ENCODE peak calls at places on chromosomes 6 and 20, in ten cellular contexts. M, G, B, A, V, S, X, W, Q and U are unnamed samples. For H3K9me3, the result is how much of the 10 kb centered on the place peaks cover.

GRCh38 chr20:7375905-7376304 is 564.4 kb downstream of the HAO1 start:
- DNase-seq in B (no peak), S (peak), V (no peak), A (no peak), G (peak), X (peak), Q (no peak), W (no peak), M (no peak), U (no peak)

GRCh38 chr6:125835221-125835744 is 44.5 kb downstream of the NCOA7 start:
- DNase-seq in G (peak), B (no peak), V (no peak), X (no peak), A (no peak), M (no peak), W (no peak), S (peak), Q (peak), U (no peak)

GRCh38 chr6:51584163-51584562 is 503.2 kb downstream of the PKHD1 start:
- DNase-seq in X (no peak), S (no peak), M (no peak), W (no peak), Q (no peak), B (no peak), G (no peak), V (no peak), A (no peak), U (no peak)

GRCh38 chr6:148583631-148584030 is 163.2 kb upstream of the UST start:
- DNase-seq in V (no peak), Q (no peak), W (no peak), B (no peak), X (no peak), G (no peak), M (no peak), A (no peak), S (no peak), U (no peak)

GRCh38 chr20:8693709-8694108 is 375.2 kb upstream of the PLCB4 start:
- DNase-seq in G (peak), B (no peak), V (no peak), W (no peak), Q (no peak), S (peak), M (no peak), A (no peak), X (no peak), U (no peak)

GRCh38 chr20:52219441-52219840 is 27.9 kb upstream of the ZFP64 start:
- DNase-seq in A (no peak), B (no peak), M (no peak), G (no peak), Q (no peak), X (no peak), S (peak), V (no peak), W (no peak), U (no peak)

GRCh38 chr6:85644374-85644762 is 1.7 kb upstream of the SYNCRIP start:
- DNase-seq in W (no peak), A (no peak), B (no peak), X (no peak), Q (no peak), V (no peak), M (no peak), G (no peak), S (peak), U (no peak)

GRCh38 chr20:6231551-6231950 is 108.7 kb upstream of the FERMT1 start:
- DNase-seq in M (no peak), X (no peak), Q (no peak), W (no peak), A (no peak), V (no peak), S (peak), G (peak), B (no peak), U (no peak)

GRCh38 chr20:41018153-41018552 is 10.5 kb upstream of the TOP1 start:
- DNase-seq in B (no peak), X (no peak), G (no peak), M (no peak), Q (no peak), V (no peak), S (peak), W (no peak), A (no peak), U (no peak)

GRCh38 chr6:57267586-57268293 is 45.6 kb upstream of the RAB23 start:
- DNase-seq in Q (peak), A (no peak), B (peak), G (peak), M (peak), X (peak), W (no peak), V (peak), S (peak), U (peak)

GRCh38 chr6:135506270-135506997 is 8.9 kb upstream of the AHI1 start:
- DNase-seq in M (no peak), G (peak), W (no peak), X (peak), Q (no peak), S (peak), A (no peak), V (peak), B (no peak), U (no peak)

GRCh38 chr20:44832724-44833123 is 22.4 kb upstream of the RIMS4 start:
- DNase-seq in Q (no peak), A (no peak), V (no peak), S (no peak), G (no peak), B (no peak), X (no peak), W (no peak), M (no peak), U (no peak)

GRCh38 chr6:44064089-44064947 is 62.9 kb downstream of the MRPL14 start:
- DNase-seq in G (peak), V (no peak), S (peak), A (peak), Q (no peak), X (no peak), W (no peak), M (peak), B (peak), U (no peak)

GRCh38 chr6:55528624-55529023 is 50.4 kb downstream of the HMGCLL1 start:
- DNase-seq in S (peak), W (no peak), X (no peak), V (no peak), G (peak), M (no peak), B (no peak), Q (no peak), A (no peak), U (no peak)

GRCh38 chr20:16518068-16518783 is 55.0 kb downstream of the KIF16B start:
- DNase-seq in W (peak), G (peak), A (no peak), X (peak), S (peak), Q (no peak), M (peak), B (no peak), V (peak), U (no peak)

GRCh38 chr6:134630468-134631180 is 312.7 kb upstream of the SGK1 start:
- DNase-seq in W (peak), B (no peak), X (no peak), A (no peak), S (no peak), Q (no peak), M (peak), V (peak), G (no peak), U (no peak)

GRCh38 chr6:43262000-43262779 is 18.9 kb downstream of the TTBK1 start:
- DNase-seq in Q (no peak), V (no peak), B (no peak), W (peak), M (no peak), A (no peak), G (no peak), X (no peak), S (no peak), U (no peak)

GRCh38 chr6:19662911-19663310 is 174.3 kb upstream of the ID4 start:
- DNase-seq in X (no peak), S (no peak), B (no peak), A (no peak), Q (no peak), W (no peak), V (no peak), G (no peak), M (no peak), U (no peak)

GRCh38 chr20:23186808-23187207 is 100.7 kb upstream of the CD93 start:
- DNase-seq in G (no peak), M (no peak), V (no peak), W (no peak), A (no peak), S (no peak), B (no peak), X (no peak), Q (no peak), U (no peak)

GRCh38 chr20:8432435-8433148 is 300.5 kb downstream of the PLCB1 start:
- DNase-seq in X (peak), W (no peak), Q (no peak), G (no peak), V (peak), B (no peak), A (no peak), M (no peak), S (no peak), U (no peak)

GRCh38 chr20:35870541-35871307 is 83.6 kb downstream of the SCAND1 start:
- DNase-seq in M (no peak), Q (no peak), S (no peak), X (no peak), W (no peak), A (no peak), B (no peak), G (no peak), V (no peak), U (no peak)

GRCh38 chr6:49933526-49933925 is 30.4 kb downstream of the DEFB114 start:
- DNase-seq in S (no peak), M (no peak), X (no peak), B (no peak), A (peak), W (no peak), V (no peak), Q (no peak), G (no peak), U (no peak)

GRCh38 chr20:64119681-64120341 is 12.4 kb upstream of the NPBWR2 start:
- DNase-seq in G (peak), V (peak), Q (peak), W (no peak), M (no peak), A (peak), X (no peak), B (no peak), S (no peak), U (no peak)

GRCh38 chr6:157323114-157323923 is at the start of gene TMEM242:
- DNase-seq in B (peak), M (peak), A (peak), Q (peak), S (peak), V (peak), X (peak), G (peak), W (peak), U (peak)
- TF ChIP-seq CTCF in B (peak), M (peak), A (peak), Q (peak), S (no peak), V (no peak), X (peak), G (peak), W (peak), U (peak)

DNA sequence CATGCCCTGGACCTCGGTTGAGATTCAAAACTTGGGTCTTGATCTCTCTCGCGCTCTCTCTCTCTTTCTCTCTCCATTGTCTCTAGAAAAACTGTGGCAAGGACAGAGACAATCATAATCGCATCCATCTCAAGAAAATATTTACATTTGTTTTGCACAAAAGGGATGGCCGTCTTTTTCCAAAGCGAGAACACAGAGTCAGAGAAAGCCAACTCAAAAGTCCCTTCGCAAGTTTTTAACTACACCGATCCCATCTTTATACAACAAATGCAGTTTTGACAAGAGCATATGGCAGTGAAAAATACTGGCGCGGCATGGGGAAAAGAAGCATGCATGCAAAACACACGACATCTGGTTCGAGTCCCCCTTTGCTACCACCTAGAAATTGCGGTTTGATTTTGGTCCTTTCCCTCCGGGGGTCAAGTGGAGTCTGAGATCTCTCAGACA is 1.4 kb downstream of the OLIG3 start:
- DNase-seq in S (no peak), W (no peak), V (no peak), G (no peak), B (no peak), Q (no peak), M (no peak), A (no peak), X (no peak), U (no peak)
- H3K9me3 ChIP-seq in S (under half), W (under half), V (under half), G (under half), B (under half), Q (under half), M (under half), A (under half), X (under half), U (under half)

GRCh38 chr6:112087136-112087908 is at the start of the genes FAM229B and TUBE1:
- DNase-seq in X (peak), G (peak), S (peak), B (peak), V (peak), W (peak), Q (peak), M (peak), A (peak), U (peak)
- TF ChIP-seq CTCF in X (no peak), G (no peak), S (peak), B (peak), V (no peak), W (no peak), Q (no peak), M (peak), A (no peak), U (no peak)

DNA sequence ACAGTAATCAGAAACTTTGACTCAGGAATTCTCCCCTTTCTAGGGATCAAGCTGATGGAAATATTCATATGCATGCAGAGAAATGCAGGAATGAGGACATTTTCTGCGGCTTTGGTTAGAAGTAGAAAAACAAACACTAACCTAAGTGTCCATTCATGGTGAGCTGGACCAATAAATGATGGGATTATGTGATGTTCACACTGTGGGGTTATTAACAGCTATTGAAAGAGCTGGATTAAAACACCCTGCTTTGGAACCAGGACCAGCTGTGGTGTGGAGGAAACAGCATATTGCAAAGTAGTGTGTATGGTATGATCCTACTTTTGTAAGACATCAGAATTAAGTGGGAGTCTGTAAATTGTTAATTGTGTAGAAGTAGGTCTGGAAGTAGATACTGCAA is 143.0 kb downstream of the SYCP2 start:
- DNase-seq in Q (no peak), V (no peak), W (no peak), M (no peak), X (no peak), S (no peak), G (no peak), B (no peak), A (no peak), U (no peak)
- H3K9me3 ChIP-seq in Q (under half), V (under half), W (under half), M (under half), X (under half), S (under half), G (under half), B (under half), A (under half), U (under half)

DNA sequence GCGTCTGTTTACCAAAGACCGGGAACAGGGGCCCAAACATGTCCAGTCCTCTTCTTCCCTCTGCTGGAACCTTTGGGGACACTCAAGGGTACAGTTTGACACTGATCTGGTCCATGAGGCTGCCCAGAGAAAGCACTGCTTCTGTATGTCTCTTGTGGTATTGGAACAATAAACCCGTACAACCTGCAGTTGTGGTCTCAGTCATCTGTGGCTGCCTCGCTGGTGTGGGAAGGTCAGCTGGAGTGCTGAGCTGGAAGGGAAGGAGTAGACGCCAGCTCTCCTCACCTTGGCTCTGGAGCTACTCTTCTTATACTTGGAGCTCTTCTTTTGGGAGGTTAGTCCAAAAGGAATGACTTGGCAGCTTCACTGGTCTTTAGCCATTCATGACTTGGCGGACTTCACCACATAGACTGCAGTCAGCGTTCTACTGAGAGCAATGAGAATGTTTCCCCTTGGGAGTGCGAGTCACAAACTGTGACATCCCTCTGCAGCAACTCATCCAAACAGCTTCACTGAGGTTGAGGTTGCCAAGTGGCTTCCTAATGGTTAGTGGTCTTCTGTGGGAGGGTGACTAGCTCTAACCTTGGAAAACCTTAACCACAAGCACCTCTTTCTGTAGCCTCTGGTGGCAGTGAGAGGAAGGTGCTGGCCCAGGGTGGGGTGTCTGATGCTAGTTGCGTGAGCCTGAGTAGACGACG is 81.2 kb downstream of the ASXL1 start:
- DNase-seq in B (no peak), Q (no peak), S (peak), A (peak), W (no peak), V (no peak), M (no peak), G (peak), X (no peak), U (no peak)
- TF ChIP-seq CTCF in B (no peak), Q (no peak), S (peak), A (peak), W (no peak), V (no peak), M (no peak), G (peak), X (no peak), U (no peak)

GRCh38 chr6:168493976-168494375 is 53.0 kb downstream of the SMOC2 start:
- DNase-seq in G (no peak), B (no peak), Q (no peak), S (no peak), V (no peak), X (no peak), W (no peak), M (no peak), A (no peak), U (no peak)
- H3K9me3 ChIP-seq in G (under half), B (under half), Q (under half), S (under half), V (under half), X (under half), W (under half), M (under half), A (under half), U (under half)

DNA sequence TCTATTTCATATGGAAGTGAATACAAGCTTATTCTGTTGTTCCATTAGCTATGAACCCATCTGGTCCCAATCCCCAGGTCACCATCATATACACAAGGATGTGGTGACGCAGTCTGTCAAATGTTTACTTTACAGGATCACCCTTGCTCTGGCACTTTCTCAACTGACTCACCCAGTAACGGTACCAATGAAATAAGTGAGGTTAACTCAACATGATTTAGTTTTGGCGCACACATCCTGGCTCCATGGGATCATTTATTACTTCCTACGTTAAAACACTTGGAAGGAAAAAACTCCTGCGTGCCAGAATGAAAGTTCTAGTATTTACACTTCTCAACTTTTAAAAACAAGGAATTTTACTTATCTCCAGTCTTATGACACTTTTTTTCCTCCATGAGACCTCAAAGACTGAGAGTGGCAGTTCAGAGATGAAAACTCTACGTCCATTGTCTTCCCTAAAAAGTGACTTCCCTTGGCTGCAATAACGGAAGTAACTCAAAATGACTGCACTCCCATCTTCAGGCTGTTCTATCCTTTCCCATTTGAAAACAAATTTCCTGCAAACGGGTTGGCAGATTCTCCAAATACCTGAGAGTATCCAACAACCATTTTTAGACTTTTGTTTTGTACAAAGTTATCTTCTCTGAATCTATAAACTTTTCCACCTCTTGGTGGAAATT is 15.9 kb downstream of the AGPAT4 start:
- DNase-seq in V (no peak), G (peak), B (peak), X (no peak), W (no peak), Q (no peak), A (no peak), S (peak), M (peak), U (no peak)
- TF ChIP-seq CTCF in V (no peak), G (peak), B (no peak), X (no peak), W (no peak), Q (no peak), A (no peak), S (peak), M (no peak), U (no peak)

GRCh38 chr6:109356237-109356636 is 26.0 kb downstream of the CD164 start:
- DNase-seq in A (no peak), S (no peak), X (no peak), Q (no peak), V (no peak), W (no peak), G (no peak), M (no peak), B (no peak), U (no peak)
- H3K9me3 ChIP-seq in A (under half), S (under half), X (under half), Q (under half), V (under half), W (under half), G (under half), M (under half), B (under half), U (under half)